ENCODE peak calls at places on chromosomes 11 and 22, in four cellular contexts. One of them, this sample, is unnamed.

GRCh38 chr11:75851203-75851602 is 36.2 kb downstream of the UVRAG start:
- DNase-seq in K562: no peak
- DNase-seq in GM12878: no peak
- DNase-seq in HL-60: no peak
- DNase-seq in this sample: no peak

GRCh38 chr22:45896153-45896951 is 80.6 kb downstream of the WNT7B start:
- DNase-seq in HL-60: no peak
- DNase-seq in GM12878: no peak
- DNase-seq in K562: no peak
- DNase-seq in this sample: no peak

GRCh38 chr11:90294091-90294490 is 71.2 kb upstream of the CHORDC1 start:
- DNase-seq in GM12878: no peak
- DNase-seq in HL-60: no peak
- DNase-seq in K562: no peak
- DNase-seq in this sample: no peak

GRCh38 chr11:60954421-60954820 is 2.4 kb upstream of the SLC15A3 start:
- DNase-seq in K562: no peak
- DNase-seq in GM12878: no peak
- DNase-seq in HL-60: peak
- DNase-seq in this sample: no peak

GRCh38 chr11:36156486-36157150 is 132.6 kb downstream of the COMMD9 start:
- DNase-seq in HL-60: no peak
- DNase-seq in GM12878: no peak
- DNase-seq in K562: no peak
- DNase-seq in this sample: no peak

GRCh38 chr11:78870655-78871054 is 296.0 kb upstream of the NARS2 start:
- DNase-seq in HL-60: no peak
- DNase-seq in GM12878: no peak
- DNase-seq in K562: no peak
- DNase-seq in this sample: no peak

GRCh38 chr22:43147821-43148220 is 3.5 kb upstream of the TSPO start:
- DNase-seq in K562: no peak
- DNase-seq in GM12878: no peak
- DNase-seq in HL-60: peak
- DNase-seq in this sample: no peak

GRCh38 chr11:107821199-107821926 is 37.2 kb downstream of the SLC35F2 start:
- DNase-seq in K562: no peak
- DNase-seq in GM12878: no peak
- DNase-seq in HL-60: no peak
- DNase-seq in this sample: no peak

GRCh38 chr11:45150943-45151342 is 4.5 kb downstream of the PRDM11 start:
- DNase-seq in HL-60: no peak
- DNase-seq in K562: no peak
- DNase-seq in GM12878: no peak
- DNase-seq in this sample: no peak

GRCh38 chr11:12827929-12828812 is 153.9 kb downstream of the TEAD1 start:
- DNase-seq in HL-60: no peak
- DNase-seq in GM12878: no peak
- DNase-seq in K562: peak
- DNase-seq in this sample: no peak

GRCh38 chr11:60864856-60865513 is 2.4 kb upstream of the ZP1 start:
- DNase-seq in GM12878: no peak
- DNase-seq in HL-60: no peak
- DNase-seq in K562: no peak
- DNase-seq in this sample: no peak

GRCh38 chr11:58688779-58689503 is 42.8 kb downstream of the GLYAT start:
- DNase-seq in HL-60: no peak
- DNase-seq in K562: no peak
- DNase-seq in GM12878: no peak
- DNase-seq in this sample: no peak

GRCh38 chr11:31882951-31883392 is 71.8 kb upstream of the PAX6 start:
- DNase-seq in K562: no peak
- DNase-seq in GM12878: no peak
- DNase-seq in HL-60: no peak
- DNase-seq in this sample: no peak

GRCh38 chr11:113204280-113204679 is 110.1 kb upstream of the TTC12 start:
- DNase-seq in K562: no peak
- DNase-seq in HL-60: peak
- DNase-seq in GM12878: no peak
- DNase-seq in this sample: no peak

GRCh38 chr11:126523441-126523840 is 168.0 kb downstream of the ST3GAL4 start:
- DNase-seq in GM12878: no peak
- DNase-seq in K562: no peak
- DNase-seq in HL-60: no peak
- DNase-seq in this sample: no peak

DNA sequence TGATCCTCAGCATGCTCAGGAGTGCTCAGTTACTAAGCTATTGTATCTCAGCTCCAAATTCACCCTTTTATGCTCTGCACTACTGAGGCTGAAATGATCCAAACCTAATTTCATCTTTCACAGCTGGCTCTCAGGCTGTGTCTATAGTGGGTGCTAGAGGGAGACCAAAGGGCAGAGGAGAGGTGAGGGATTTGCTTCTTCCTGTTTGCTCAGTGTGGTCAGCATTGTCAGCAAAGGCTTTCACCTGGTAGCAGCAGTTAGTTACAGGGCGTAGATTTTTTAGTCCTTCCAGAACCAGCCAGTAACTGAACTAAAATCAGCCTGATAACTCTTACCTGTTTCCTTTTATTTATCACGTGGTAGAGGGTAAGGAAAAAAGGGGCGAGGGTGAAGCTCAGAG is 33.2 kb downstream of the XRCC6 start:
- DNase-seq in GM12878: no peak
- DNase-seq in K562: no peak
- DNase-seq in HL-60: no peak
- DNase-seq in this sample: no peak
- TF ChIP-seq SPI1 in GM12878: no peak
- TF ChIP-seq SPI1 in K562: no peak
- TF ChIP-seq SPI1 in HL-60: no peak
- TF ChIP-seq SPI1 in this sample: no peak

GRCh38 chr11:26844963-26845362 is 123.1 kb upstream of the SLC5A12 start:
- DNase-seq in HL-60: no peak
- DNase-seq in GM12878: no peak
- DNase-seq in K562: no peak
- DNase-seq in this sample: no peak
- TF ChIP-seq SPI1 in HL-60: no peak
- TF ChIP-seq SPI1 in GM12878: no peak
- TF ChIP-seq SPI1 in K562: no peak
- TF ChIP-seq SPI1 in this sample: no peak

DNA sequence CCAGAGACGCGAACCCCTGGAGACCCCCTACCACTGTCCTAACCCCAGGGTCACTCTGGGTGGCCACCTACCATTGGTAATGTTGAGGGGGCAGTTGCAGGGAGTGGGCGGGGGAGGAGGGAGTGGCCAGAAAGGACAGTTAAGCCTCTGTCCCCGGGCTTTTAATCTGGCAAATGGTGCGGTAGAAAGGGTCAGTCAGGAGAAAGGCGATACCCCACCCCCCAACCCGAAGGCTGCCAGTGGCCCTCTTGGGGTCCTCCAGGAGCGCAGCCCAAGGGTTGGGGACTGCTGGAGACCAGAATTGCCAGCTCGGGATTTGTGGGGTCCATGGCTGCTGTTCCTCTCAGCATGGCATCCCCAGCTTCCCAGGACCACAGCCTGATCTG is 742 bp downstream of the P2RY2 start:
- DNase-seq in HL-60: no peak
- DNase-seq in GM12878: no peak
- DNase-seq in K562: no peak
- DNase-seq in this sample: no peak
- TF ChIP-seq SPI1 in HL-60: no peak
- TF ChIP-seq SPI1 in GM12878: no peak
- TF ChIP-seq SPI1 in K562: no peak
- TF ChIP-seq SPI1 in this sample: no peak

GRCh38 chr11:118631510-118631909 is 24.1 kb downstream of the PHLDB1 start:
- DNase-seq in HL-60: no peak
- DNase-seq in GM12878: no peak
- DNase-seq in K562: no peak
- DNase-seq in this sample: no peak

GRCh38 chr11:118628432-118628831 is 21.0 kb downstream of the PHLDB1 start:
- DNase-seq in HL-60: no peak
- DNase-seq in GM12878: no peak
- DNase-seq in K562: no peak
- DNase-seq in this sample: no peak

GRCh38 chr11:118628861-118629549 is 21.6 kb downstream of the PHLDB1 start:
- DNase-seq in HL-60: no peak
- DNase-seq in K562: no peak
- DNase-seq in GM12878: no peak
- DNase-seq in this sample: no peak

GRCh38 chr11:118631109-118631508 is 23.7 kb downstream of the PHLDB1 start:
- DNase-seq in GM12878: no peak
- DNase-seq in K562: no peak
- DNase-seq in HL-60: no peak
- DNase-seq in this sample: no peak

GRCh38 chr11:118629761-118630661 is 22.6 kb downstream of the PHLDB1 start:
- DNase-seq in HL-60: no peak
- DNase-seq in GM12878: no peak
- DNase-seq in K562: no peak
- DNase-seq in this sample: no peak
- TF ChIP-seq SPI1 in HL-60: no peak
- TF ChIP-seq SPI1 in GM12878: no peak
- TF ChIP-seq SPI1 in K562: no peak
- TF ChIP-seq SPI1 in this sample: no peak

DNA sequence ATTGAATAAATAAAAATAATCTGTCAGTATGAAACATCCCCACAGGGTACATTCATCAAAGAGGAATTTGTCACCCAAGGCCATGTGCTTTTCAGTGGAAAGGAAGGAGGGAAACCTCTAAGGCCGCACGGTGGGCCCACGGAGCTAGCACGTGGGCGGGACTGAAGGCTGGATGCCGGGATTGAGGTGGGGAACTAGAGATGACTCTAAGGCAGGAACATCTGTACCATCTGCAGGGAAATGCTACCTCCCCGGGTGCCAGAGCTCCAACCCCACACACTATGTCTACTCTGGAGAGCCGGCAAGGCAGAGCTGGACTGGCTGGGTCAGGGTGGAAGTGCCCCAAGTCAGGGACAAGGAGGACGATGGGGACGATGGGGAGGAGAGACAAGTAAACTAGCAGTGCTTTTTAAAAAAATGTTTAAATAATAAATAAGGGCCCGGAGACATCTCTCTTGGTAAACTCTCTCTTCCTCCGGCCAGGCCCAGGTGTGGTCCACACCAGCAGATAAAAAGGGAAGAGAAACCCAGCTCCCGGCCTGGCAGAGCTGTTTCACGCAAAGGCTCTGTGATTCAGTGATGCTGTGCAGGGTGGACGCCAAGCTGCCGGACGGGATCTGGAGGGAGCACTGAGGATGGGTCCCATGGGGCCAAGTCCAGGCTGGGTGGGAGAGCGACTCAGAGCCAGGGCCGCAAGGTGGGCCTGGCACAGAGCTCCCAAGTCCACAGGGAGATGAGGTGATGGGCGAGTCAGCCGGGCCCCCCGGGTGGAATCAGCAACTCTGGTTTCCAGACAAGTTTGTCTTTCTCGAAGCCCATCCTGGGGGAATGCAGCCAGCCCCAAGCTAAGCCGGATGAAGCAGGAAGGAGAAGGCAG is 5.8 kb downstream of the LIF start:
- DNase-seq in K562: no peak
- DNase-seq in HL-60: no peak
- DNase-seq in GM12878: no peak
- DNase-seq in this sample: no peak
- TF ChIP-seq SPI1 in K562: no peak
- TF ChIP-seq SPI1 in HL-60: no peak
- TF ChIP-seq SPI1 in GM12878: peak
- TF ChIP-seq SPI1 in this sample: peak

DNA sequence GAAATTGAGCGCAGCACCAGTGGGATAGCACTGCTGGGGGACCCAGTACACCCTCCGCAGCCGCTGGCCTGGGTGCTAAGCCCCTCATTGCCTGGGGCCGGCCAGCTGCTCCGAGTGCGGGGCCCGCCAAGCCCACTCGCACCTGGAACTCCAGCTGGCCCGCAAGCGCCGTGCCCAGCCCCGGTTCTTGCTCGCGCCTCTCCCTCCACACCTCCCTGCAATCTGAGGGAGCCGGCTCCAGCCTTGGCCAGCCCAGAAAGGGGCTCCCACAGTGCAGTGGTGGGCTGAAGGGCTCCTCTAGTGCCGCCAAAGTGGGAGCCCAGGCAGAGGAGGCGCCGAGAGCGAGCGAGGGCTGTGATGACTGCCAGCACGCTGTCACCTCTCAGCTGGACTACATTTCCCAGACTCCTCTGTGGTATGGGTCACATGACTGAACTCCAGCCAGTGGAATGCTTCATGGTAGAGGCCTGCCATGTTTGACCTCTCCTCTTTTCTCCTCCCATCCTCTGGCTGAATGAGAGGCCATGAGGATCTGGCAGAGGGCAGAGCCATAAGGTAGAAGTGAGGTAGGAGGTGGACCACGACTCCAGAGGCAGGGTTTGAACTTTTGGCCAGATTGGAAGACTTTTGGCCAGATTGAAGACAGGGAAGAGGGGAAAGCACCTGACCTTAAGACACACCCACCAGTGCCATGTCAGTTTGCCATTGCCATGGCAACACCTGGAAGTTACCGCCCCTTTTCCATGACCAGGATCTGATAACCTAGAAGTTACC is 6.2 kb downstream of the MRGPRD start:
- DNase-seq in K562: peak
- DNase-seq in GM12878: no peak
- DNase-seq in HL-60: peak
- DNase-seq in this sample: no peak
- TF ChIP-seq SPI1 in K562: no peak
- TF ChIP-seq SPI1 in GM12878: no peak
- TF ChIP-seq SPI1 in HL-60: no peak
- TF ChIP-seq SPI1 in this sample: no peak

GRCh38 chr22:35154937-35155387 is 89.0 kb downstream of the ISX start:
- DNase-seq in GM12878: no peak
- DNase-seq in K562: peak
- DNase-seq in HL-60: peak
- DNase-seq in this sample: peak
- TF ChIP-seq SPI1 in GM12878: no peak
- TF ChIP-seq SPI1 in K562: no peak
- TF ChIP-seq SPI1 in HL-60: no peak
- TF ChIP-seq SPI1 in this sample: no peak

This sample was measured in GM12891.